ENCODE peak calls at places on chromosomes 2 and 18, in nine cellular contexts. H is activated CD8-positive, alpha-beta memory T cell treated with anti-CD3 and anti-CD28 coated beads, Interleukin-2, amount 50 U/mL, for 4 hours; C is T-helper 1 cell; P is omental fat pad; U is activated naive CD4-positive, alpha-beta T cell; Q is adrenal gland; X is A172; V is occipital lobe; J is KG1. R is an unnamed sample.

GRCh38 chr2:221005338-221005737 is 566.8 kb downstream of the EPHA4 start:
- DNase-seq in Q (no peak), J (no peak), U (no peak), X (no peak), P (no peak), H (no peak), C (no peak), V (no peak), R (no peak)

GRCh38 chr2:100563407-100564247 is 834 bp downstream of the PDCL3 start:
- DNase-seq in J (no peak), P (no peak), Q (peak), X (no peak), C (no peak), V (no peak), H (no peak), U (no peak), R (no peak)

GRCh38 chr18:33010149-33010548 is 237.3 kb upstream of the KLHL14 start:
- DNase-seq in X (no peak), P (no peak), Q (no peak), H (no peak), J (no peak), C (no peak), U (no peak), V (no peak), R (no peak)

GRCh38 chr2:227506456-227506855 is 34.5 kb downstream of the AGFG1 start:
- DNase-seq in P (no peak), Q (no peak), J (no peak), U (no peak), H (no peak), C (no peak), V (no peak), X (no peak), R (no peak)

GRCh38 chr2:170974304-170974993 is 45.4 kb downstream of the GORASP2 start:
- DNase-seq in C (no peak), P (no peak), H (no peak), V (peak), J (no peak), U (no peak), X (peak), Q (no peak), R (peak)

GRCh38 chr2:38173690-38174089 is 97.7 kb upstream of the CYP1B1 start:
- DNase-seq in V (no peak), U (no peak), C (no peak), P (no peak), X (no peak), Q (no peak), J (no peak), H (no peak), R (no peak)

GRCh38 chr18:27615345-27615844 is 430.3 kb upstream of the CHST9 start:
- DNase-seq in V (no peak), H (no peak), X (no peak), Q (no peak), P (no peak), U (no peak), C (no peak), J (no peak), R (no peak)

GRCh38 chr18:35610089-35610488 is 28.5 kb downstream of the GALNT1 start:
- DNase-seq in J (no peak), U (no peak), H (no peak), V (no peak), Q (no peak), C (no peak), P (no peak), X (no peak), R (no peak)

GRCh38 chr2:190513877-190514276 is 20.6 kb downstream of the NEMP2 start:
- DNase-seq in X (no peak), H (no peak), C (no peak), P (no peak), V (no peak), J (no peak), Q (no peak), U (no peak), R (no peak)

GRCh38 chr2:12884713-12885282 is 168.1 kb downstream of the TRIB2 start:
- DNase-seq in U (no peak), C (no peak), P (no peak), V (no peak), H (no peak), Q (peak), J (no peak), X (peak), R (no peak)

GRCh38 chr18:22705328-22705727 is 227.8 kb upstream of the RBBP8 start:
- DNase-seq in J (no peak), Q (no peak), P (no peak), C (no peak), U (no peak), H (no peak), X (peak), V (no peak), R (no peak)

GRCh38 chr2:189306441-189307006 is 127.0 kb upstream of the COL5A2 start:
- DNase-seq in P (no peak), Q (no peak), U (no peak), J (no peak), C (no peak), X (no peak), H (no peak), V (no peak), R (no peak)

GRCh38 chr2:10004401-10004800 is 38.9 kb upstream of the KLF11 start:
- DNase-seq in J (no peak), Q (no peak), X (no peak), U (no peak), V (no peak), P (no peak), H (no peak), C (no peak), R (no peak)

GRCh38 chr2:73821227-73821626 is 7.5 kb upstream of the STAMBP start:
- DNase-seq in P (no peak), V (no peak), X (no peak), U (no peak), H (no peak), C (no peak), J (no peak), Q (no peak), R (no peak)

GRCh38 chr2:96146151-96146880 is 1.1 kb upstream of the DUSP2 start:
- DNase-seq in Q (no peak), J (peak), P (no peak), V (no peak), H (peak), U (peak), X (no peak), C (peak), R (no peak)

GRCh38 chr2:189954989-189955388 is 107.5 kb downstream of the MSTN start:
- DNase-seq in C (no peak), J (no peak), V (no peak), X (no peak), Q (no peak), U (no peak), P (no peak), H (no peak), R (no peak)

GRCh38 chr2:30113617-30114293 is 33.1 kb upstream of the YPEL5 start:
- DNase-seq in C (no peak), V (no peak), P (no peak), H (no peak), Q (peak), J (no peak), X (peak), U (no peak), R (no peak)

GRCh38 chr18:79396431-79397287 is 929 bp downstream of the NFATC1 start:
- DNase-seq in H (peak), C (no peak), J (no peak), P (no peak), X (no peak), Q (no peak), U (peak), V (no peak), R (peak)

GRCh38 chr2:33291278-33292013 is 185.0 kb upstream of the RASGRP3 start:
- DNase-seq in U (no peak), V (no peak), J (no peak), P (no peak), Q (no peak), C (no peak), X (peak), H (no peak), R (no peak)

GRCh38 chr2:118121101-118121500 is 32.8 kb downstream of the INSIG2 start:
- DNase-seq in V (no peak), Q (no peak), J (no peak), H (no peak), C (no peak), U (no peak), X (no peak), P (no peak), R (no peak)

GRCh38 chr2:43818761-43819160 is 19.9 kb downstream of the ABCG5 start:
- DNase-seq in H (no peak), J (no peak), V (no peak), U (no peak), C (no peak), P (no peak), X (peak), Q (peak), R (peak)

GRCh38 chr2:189066037-189066436 is 91.9 kb downstream of the COL3A1 start:
- DNase-seq in C (no peak), H (no peak), U (no peak), P (no peak), V (no peak), J (no peak), X (no peak), Q (no peak), R (no peak)

GRCh38 chr2:172909454-172909853 is 166.2 kb upstream of the MAP3K20 start:
- DNase-seq in J (no peak), H (no peak), C (no peak), Q (no peak), P (no peak), V (no peak), U (no peak), X (no peak), R (no peak)

GRCh38 chr18:63284173-63284765 is 35.3 kb downstream of the BCL2 start:
- DNase-seq in V (no peak), Q (no peak), P (no peak), H (no peak), U (no peak), J (no peak), C (no peak), X (no peak), R (no peak)

GRCh38 chr2:47054036-47054555 is 101.0 kb downstream of the STPG4 start:
- DNase-seq in P (no peak), X (no peak), H (no peak), V (no peak), J (no peak), C (no peak), U (no peak), Q (no peak), R (no peak)

GRCh38 chr2:127164761-127165538 is 55.1 kb downstream of the CYP27C1 start:
- DNase-seq in V (no peak), J (no peak), X (no peak), P (no peak), C (no peak), H (no peak), U (no peak), Q (peak), R (no peak)

GRCh38 chr2:126761256-126761980 is 105.5 kb downstream of the GYPC start:
- DNase-seq in H (no peak), C (no peak), Q (no peak), J (no peak), X (no peak), V (no peak), P (no peak), U (no peak), R (no peak)

GRCh38 chr2:73177645-73178255 is 24.6 kb upstream of the NOTO start:
- DNase-seq in P (no peak), J (no peak), X (no peak), C (no peak), V (no peak), Q (no peak), H (no peak), U (no peak), R (no peak)

GRCh38 chr2:135800513-135801460 is 36.2 kb downstream of the LCT start:
- DNase-seq in J (no peak), C (no peak), U (no peak), X (no peak), Q (no peak), P (no peak), V (no peak), H (no peak), R (no peak)